ENCODE peak calls at places on chromosomes 13 and 19, in six cellular contexts. V is thoracic aorta; A is astrocyte; W is aorta; X is effector memory CD4-positive, alpha-beta T cell; R is brain microvascular endothelial cell. Z is an unnamed sample.
A peak's percentile ranks its signal among the peaks of the same experiment; 100 is the strongest.

GRCh38 chr19:6210721-6211600 is 68.8 kb downstream of the MLLT1 start:
- DNase-seq in V (no peak), A (no peak), W (peak; percentile 44), X (no peak), R (no peak), Z (peak; percentile 48)

GRCh38 chr13:27188239-27188638 is 16.6 kb upstream of the USP12 start:
- DNase-seq in V (no peak), A (no peak), W (no peak), X (no peak), R (no peak), Z (no peak)

GRCh38 chr13:60155978-60156377 is 7.8 kb downstream of the DIAPH3 start:
- DNase-seq in V (no peak), A (no peak), W (no peak), X (no peak), R (no peak), Z (no peak)

GRCh38 chr19:42554046-42554575 is 25.8 kb upstream of the CEACAM1 start:
- DNase-seq in V (no peak), A (no peak), W (no peak), X (no peak), R (no peak), Z (no peak)

GRCh38 chr13:110284809-110285519 is 22.0 kb downstream of the COL4A1 start:
- DNase-seq in V (no peak), A (peak; percentile 38), W (no peak), X (no peak), R (no peak), Z (peak; percentile 24)

GRCh38 chr13:23898101-23898500 is 799 bp upstream of the C1QTNF9B start:
- DNase-seq in V (no peak), A (peak; percentile 77), W (no peak), X (no peak), R (no peak), Z (no peak)

GRCh38 chr19:29122185-29122584 is 90.8 kb downstream of the UQCRFS1 start:
- DNase-seq in V (no peak), A (no peak), W (no peak), X (no peak), R (no peak), Z (no peak)

GRCh38 chr19:35879770-35880317 is 11.5 kb downstream of the APLP1 start:
- DNase-seq in V (peak; percentile 62), A (peak; percentile 72), W (peak; percentile 95), X (peak; percentile 66), R (peak; percentile 88), Z (peak; percentile 95)

GRCh38 chr19:52689804-52690394 is 44.9 kb downstream of the ZNF611 start:
- DNase-seq in V (peak; percentile 4), A (no peak), W (peak; percentile 57), X (no peak), R (no peak), Z (peak; percentile 49)

GRCh38 chr13:45113809-45114208 is 6.5 kb upstream of the GTF2F2 start:
- DNase-seq in V (no peak), A (no peak), W (no peak), X (no peak), R (no peak), Z (no peak)

GRCh38 chr19:1140673-1141072 is 33.4 kb downstream of the SBNO2 start:
- DNase-seq in V (no peak), A (no peak), W (no peak), X (no peak), R (no peak), Z (no peak)

GRCh38 chr13:27338816-27339215 is 68.2 kb downstream of the RASL11A start:
- DNase-seq in V (no peak), A (no peak), W (no peak), X (no peak), R (no peak), Z (no peak)

GRCh38 chr19:39390460-39390758 is 497 bp downstream of the PAF1 start:
- DNase-seq in V (no peak), A (peak; percentile 52), W (no peak), X (peak; percentile 85), R (no peak), Z (no peak)

DNA sequence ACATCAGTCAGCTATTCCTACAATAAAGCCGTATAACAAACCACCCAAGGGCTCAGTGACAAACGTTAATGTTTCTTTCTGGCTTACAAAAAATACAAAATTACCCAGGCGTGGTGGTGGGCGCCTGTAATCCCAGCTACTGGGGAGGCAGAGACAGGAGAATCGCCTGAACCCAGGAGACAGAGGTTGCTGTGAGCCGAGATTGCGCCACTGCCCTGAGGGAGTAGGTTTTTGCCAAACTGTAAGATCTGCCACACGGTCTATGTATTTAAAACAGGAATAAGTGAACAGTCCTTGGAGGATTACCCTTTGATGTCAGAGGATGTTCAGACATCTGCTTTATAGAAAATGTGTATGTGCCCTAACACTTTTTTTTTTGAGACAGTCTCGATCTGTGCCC is 105.8 kb downstream of the DPF1 start:
- DNase-seq in V (no peak), A (no peak), W (no peak), X (no peak), R (no peak), Z (no peak)
- H3K27ac ChIP-seq in V (no peak overlapping the region), A (no peak overlapping the region), W (no peak overlapping the region), X (no peak overlapping the region), R (no peak overlapping the region), Z (no peak overlapping the region)

GRCh38 chr19:48332662-48333466 is 7.5 kb downstream of the EMP3 start:
- DNase-seq in V (peak; percentile 69), A (peak; percentile 97), W (peak; percentile 92), X (peak; percentile 96), R (peak; percentile 98), Z (peak; percentile 88)
- H3K27ac ChIP-seq in V (peak overlapping the region; percentile 74), A (no peak overlapping the region), W (peak overlapping the region; percentile 41), X (peak overlapping the region; percentile 92), R (peak overlapping the region; percentile 59), Z (peak overlapping the region; percentile 87)

DNA sequence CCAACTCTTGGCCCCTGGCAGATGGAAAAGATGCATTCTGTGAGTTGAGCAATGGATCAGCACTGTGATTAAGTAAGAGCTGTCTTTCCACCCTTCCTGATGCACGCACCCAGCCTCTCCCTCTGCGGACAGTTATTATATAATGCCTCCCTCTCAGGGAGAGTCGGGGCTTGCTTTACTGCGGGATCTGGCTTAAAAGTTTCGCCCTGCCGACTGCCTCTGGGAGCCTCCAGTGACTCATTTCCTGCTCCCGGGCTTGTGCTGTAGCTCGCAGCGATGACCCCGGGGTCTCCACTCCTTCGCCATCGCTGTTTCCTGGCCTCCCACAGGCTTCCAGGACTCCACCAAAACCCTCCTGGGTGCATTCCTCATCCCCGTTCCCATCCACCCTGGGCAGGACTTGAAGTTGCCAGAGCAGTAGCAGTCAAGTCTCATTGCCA is 107.4 kb upstream of the SLC7A1 start:
- DNase-seq in V (no peak), A (peak; percentile 87), W (peak; percentile 60), X (no peak), R (peak; percentile 92), Z (peak; percentile 45)
- H3K27ac ChIP-seq in V (no peak overlapping the region), A (peak overlapping the region; percentile 62), W (no peak overlapping the region), X (no peak overlapping the region), R (peak overlapping the region; percentile 50), Z (no peak overlapping the region)

DNA sequence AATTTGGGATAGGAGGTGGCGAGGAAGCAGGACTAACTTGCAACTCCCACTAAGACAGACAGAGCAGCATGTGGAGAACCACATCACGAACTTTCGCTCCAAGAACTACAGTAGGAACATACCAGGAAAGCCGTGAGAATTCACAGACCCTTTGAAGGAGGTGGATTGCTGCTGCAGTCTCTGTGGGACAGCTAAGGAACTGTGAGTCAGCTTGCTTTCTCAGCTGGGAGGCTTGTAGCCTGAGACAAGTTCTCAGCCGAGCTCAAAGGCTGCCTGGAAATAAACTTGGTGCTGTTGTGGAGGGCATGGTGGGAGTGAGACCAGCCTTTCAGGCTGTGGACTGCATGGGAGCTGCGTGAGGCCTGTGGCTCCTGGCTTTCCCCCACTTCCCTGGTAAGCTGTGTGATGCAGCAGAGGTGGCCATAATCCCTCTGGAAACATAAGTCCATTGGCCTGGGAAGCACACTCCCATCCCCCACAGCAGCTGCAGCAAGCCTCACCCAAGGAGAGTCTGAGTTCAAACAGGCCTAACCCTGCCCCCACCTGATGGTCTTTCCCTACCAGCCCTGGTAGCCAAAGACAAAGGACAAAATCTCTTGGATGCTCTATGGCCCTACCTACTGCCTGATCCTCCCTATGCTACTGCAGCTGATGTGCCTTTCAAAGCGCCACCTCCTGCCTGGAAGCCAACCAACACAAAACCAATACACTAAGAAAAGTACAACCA is 441.1 kb upstream of the HTR2A start:
- DNase-seq in V (no peak), A (peak; percentile 92), W (no peak), X (no peak), R (peak; percentile 96), Z (peak; percentile 7)
- H3K27ac ChIP-seq in V (no peak overlapping the region), A (peak overlapping the region; percentile 86), W (peak overlapping the region; percentile 50), X (no peak overlapping the region), R (peak overlapping the region; percentile 77), Z (no peak overlapping the region)